ENCODE peak calls at places on chromosomes 2 and 18, in seven cellular contexts. O is GM23248, V is neural progenitor cell, W is GM23338, I is HCT116, Y is PC-3, G is MM.1S. K is an unnamed sample.

GRCh38 chr2:69380072-69380917 is 6.7 kb downstream of the GFPT1 start:
- DNase-seq in O (peak), I (no peak), G (no peak), V (no peak), W (no peak), Y (no peak), K (no peak)

GRCh38 chr18:45503988-45504387 is 111.3 kb upstream of the SLC14A2 start:
- DNase-seq in I (no peak), V (no peak), O (no peak), Y (no peak), G (no peak), W (no peak), K (no peak)

GRCh38 chr2:143083636-143084035 is 45.6 kb upstream of the ARHGAP15 start:
- DNase-seq in V (no peak), O (peak), Y (peak), W (no peak), I (no peak), G (peak), K (no peak)

GRCh38 chr18:22254088-22254487 is 84.7 kb downstream of the GATA6 start:
- DNase-seq in I (no peak), Y (no peak), G (no peak), V (no peak), W (no peak), O (no peak), K (no peak)

GRCh38 chr18:10247402-10248117 is 206.9 kb upstream of the APCDD1 start:
- DNase-seq in V (no peak), G (no peak), Y (no peak), W (peak), O (no peak), I (no peak), K (no peak)

GRCh38 chr18:2515408-2515807 is 55.9 kb downstream of the METTL4 start:
- DNase-seq in W (no peak), V (no peak), G (no peak), O (peak), Y (peak), I (peak), K (no peak)

GRCh38 chr2:10425656-10426055 is 22.5 kb downstream of the ODC1 start:
- DNase-seq in G (no peak), V (no peak), O (no peak), Y (no peak), W (no peak), I (no peak), K (no peak)

GRCh38 chr2:237571551-237571950 is 5.2 kb downstream of the PRLH start:
- DNase-seq in Y (no peak), W (no peak), O (no peak), G (no peak), I (no peak), V (no peak), K (no peak)

GRCh38 chr2:119204525-119204924 is 19.1 kb upstream of the STEAP3 start:
- DNase-seq in I (no peak), Y (no peak), V (no peak), G (no peak), O (no peak), W (no peak), K (no peak)

GRCh38 chr2:171345971-171346722 is 87.6 kb downstream of the METTL8 start:
- DNase-seq in Y (peak), G (no peak), O (no peak), V (no peak), I (no peak), W (no peak), K (no peak)

GRCh38 chr18:26432651-26433424 is 115.5 kb downstream of the KCTD1 start:
- DNase-seq in O (no peak), V (no peak), W (no peak), I (no peak), G (no peak), Y (no peak), K (no peak)

GRCh38 chr2:240581811-240582210 is 4.7 kb upstream of the CAPN10 start:
- DNase-seq in Y (peak), O (no peak), I (no peak), G (no peak), W (no peak), V (no peak), K (no peak)

GRCh38 chr2:112147382-112147781 is 9.2 kb downstream of the FBLN7 start:
- DNase-seq in Y (no peak), G (no peak), W (no peak), V (no peak), I (no peak), O (peak), K (no peak)

GRCh38 chr2:207385903-207386302 is 143.9 kb upstream of the CREB1 start:
- DNase-seq in I (no peak), G (no peak), Y (peak), W (no peak), V (no peak), O (peak), K (no peak)

DNA sequence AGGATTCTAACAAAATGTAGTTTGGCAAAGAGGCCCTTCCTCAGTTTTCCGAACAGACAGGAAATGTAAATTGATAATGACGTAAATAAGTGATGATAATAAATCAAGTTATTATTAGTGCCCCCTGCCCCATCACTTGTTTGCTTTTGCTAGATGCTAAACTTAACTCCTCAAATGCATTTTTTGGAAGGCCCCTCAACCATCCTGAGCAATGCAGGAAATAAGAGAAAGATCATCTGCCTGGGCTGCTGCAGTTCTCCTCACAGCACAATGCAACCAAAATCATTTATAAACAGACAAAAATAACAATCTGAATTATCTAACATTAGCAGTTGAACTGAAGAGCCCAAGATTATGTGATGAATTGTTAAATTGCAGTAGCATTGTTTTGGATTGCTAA is 62.6 kb upstream of the PSMD14 start:
- DNase-seq in W (no peak), V (no peak), G (no peak), O (no peak), Y (no peak), I (no peak), K (no peak)
- H3K4me3 ChIP-seq in W (peak), V (peak), G (peak), O (no peak), Y (peak), I (peak), K (no peak)

GRCh38 chr2:205684871-205685313 is 2.6 kb downstream of the NRP2 start:
- DNase-seq in O (no peak), Y (no peak), V (peak), W (peak), G (no peak), I (no peak), K (no peak)

GRCh38 chr2:205683991-205684390 is 1.7 kb downstream of the NRP2 start:
- DNase-seq in G (no peak), Y (no peak), I (no peak), V (no peak), O (no peak), W (no peak), K (no peak)

GRCh38 chr2:205681836-205682238 is 464 bp upstream of the NRP2 start:
- DNase-seq in Y (peak), V (peak), W (peak), I (no peak), O (peak), G (no peak), K (no peak)

GRCh38 chr2:205682239-205683021 is at the start of gene NRP2:
- DNase-seq in W (peak), G (peak), O (peak), I (peak), V (peak), Y (peak), K (peak)

DNA sequence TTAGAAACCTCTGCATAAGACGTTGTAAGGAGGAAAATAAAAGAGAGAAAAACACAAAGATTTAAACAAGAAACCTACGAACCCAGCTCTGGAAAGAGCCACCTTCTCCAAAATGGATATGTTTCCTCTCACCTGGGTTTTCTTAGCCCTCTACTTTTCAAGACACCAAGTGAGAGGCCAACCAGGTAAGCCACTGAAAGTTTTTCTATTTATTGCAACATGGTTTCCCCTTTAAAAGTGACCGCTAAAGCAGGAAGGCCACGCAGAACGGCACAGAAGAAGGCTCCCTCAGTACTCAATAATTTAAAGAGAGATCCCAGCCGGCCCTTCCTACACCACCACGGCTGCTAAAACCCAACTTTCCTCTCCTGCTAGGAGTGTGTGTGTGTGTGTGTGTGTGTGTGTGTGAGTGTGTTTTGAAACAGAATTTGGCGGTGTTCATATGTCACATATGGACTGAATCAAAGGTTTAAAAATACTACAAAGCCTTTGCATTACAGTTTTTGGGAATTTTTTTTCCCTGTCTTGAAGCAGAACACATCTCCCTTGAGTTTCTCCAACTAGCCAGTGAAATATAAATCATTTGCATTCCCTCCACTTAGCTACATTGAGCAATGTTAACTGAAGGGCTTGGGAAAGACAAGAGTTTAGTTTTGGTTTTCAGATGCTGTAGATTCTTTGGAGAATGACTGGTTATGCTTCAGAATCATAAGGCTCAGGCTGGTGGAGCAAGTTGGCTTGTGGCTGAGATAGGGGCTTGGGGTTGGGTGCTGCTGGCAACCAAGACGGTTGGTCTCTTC is 1.1 kb downstream of the NRP2 start:
- DNase-seq in I (no peak), Y (peak), O (peak), G (no peak), W (no peak), V (no peak), K (no peak)
- TF ChIP-seq EZH2 in I (no peak), Y (no peak), O (no peak), G (no peak), W (no peak), V (no peak), K (no peak)

DNA sequence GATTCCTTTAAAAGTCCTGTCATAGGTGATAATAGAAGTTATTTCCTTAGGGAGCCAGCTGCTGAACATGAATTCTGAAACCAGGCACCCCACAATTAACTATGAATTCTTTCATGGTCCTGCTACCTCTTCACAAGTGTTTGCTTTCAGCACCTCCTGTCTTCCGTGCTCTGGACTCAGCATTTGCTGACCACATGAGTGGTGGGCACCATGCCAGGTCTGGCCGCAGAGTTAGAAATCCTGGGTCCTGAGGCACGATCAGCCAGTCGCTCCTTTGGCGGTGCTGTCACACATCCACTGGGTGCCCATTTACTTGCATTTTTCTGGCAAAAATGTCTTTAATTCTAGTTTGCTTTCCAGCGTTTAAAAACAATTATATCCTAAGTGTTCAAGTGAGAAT is 196.3 kb upstream of the PXDN start:
- DNase-seq in Y (no peak), V (no peak), I (no peak), G (no peak), O (no peak), W (no peak), K (no peak)
- TF ChIP-seq EZH2phosphoT487 in Y (no peak), V (no peak), I (no peak), G (no peak), O (no peak), W (no peak), K (no peak)

GRCh38 chr18:77058186-77058847 is 74.3 kb downstream of the MBP start:
- DNase-seq in I (no peak), Y (no peak), O (no peak), V (no peak), G (no peak), W (no peak), K (no peak)
- H3K4me3 ChIP-seq in I (no peak), Y (no peak), O (no peak), V (no peak), G (no peak), W (no peak), K (no peak)

GRCh38 chr18:24265502-24266064 is 126.7 kb downstream of the CABYR start:
- DNase-seq in V (no peak), I (no peak), W (no peak), G (no peak), Y (no peak), O (no peak), K (no peak)

GRCh38 chr18:24263078-24263477 is 124.2 kb downstream of the CABYR start:
- DNase-seq in G (no peak), O (no peak), Y (no peak), W (no peak), V (no peak), I (no peak), K (no peak)

GRCh38 chr18:24259869-24260662 is 121.2 kb downstream of the CABYR start:
- DNase-seq in W (no peak), O (no peak), V (no peak), Y (peak), G (no peak), I (no peak), K (no peak)

GRCh38 chr18:24266124-24266523 is 127.3 kb downstream of the CABYR start:
- DNase-seq in I (no peak), W (no peak), V (no peak), Y (no peak), G (no peak), O (no peak), K (no peak)

DNA sequence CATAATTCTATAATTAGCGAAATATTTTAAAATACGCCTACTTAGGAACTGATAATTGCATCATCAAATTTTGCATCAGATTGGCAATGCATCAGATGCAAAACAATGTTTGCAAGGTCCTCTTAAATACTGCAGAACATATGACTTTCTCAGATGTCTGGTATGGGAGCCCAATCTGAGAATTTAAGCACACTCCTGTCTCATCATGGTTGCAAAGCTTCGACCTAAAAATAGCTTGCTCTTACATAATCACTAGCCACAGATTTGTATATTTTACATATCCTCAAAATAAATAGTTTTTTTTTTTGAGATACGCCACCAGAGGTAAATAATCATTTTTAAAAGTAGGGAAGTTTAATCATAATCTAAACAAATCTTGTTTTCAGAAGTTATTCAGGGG is 123.2 kb downstream of the CABYR start:
- DNase-seq in I (no peak), O (no peak), G (no peak), Y (no peak), V (no peak), W (no peak), K (no peak)
- TF ChIP-seq EZH2 in I (no peak), O (no peak), G (no peak), Y (no peak), V (no peak), W (no peak), K (no peak)

GRCh38 chr2:158403237-158403636 is 53.3 kb downstream of the CCDC148 start:
- DNase-seq in I (no peak), G (peak), W (no peak), O (no peak), V (no peak), Y (no peak), K (no peak)
- TF ChIP-seq EZH2phosphoT487 in I (no peak), G (no peak), W (no peak), O (no peak), V (no peak), Y (no peak), K (no peak)

GRCh38 chr18:35075132-35075531 is 33.9 kb downstream of the MAPRE2 start:
- DNase-seq in O (no peak), W (no peak), V (no peak), G (no peak), I (no peak), Y (no peak), K (no peak)

GRCh38 chr18:35074581-35074980 is 33.4 kb downstream of the MAPRE2 start:
- DNase-seq in V (no peak), I (no peak), W (no peak), O (no peak), G (no peak), Y (no peak), K (no peak)

GRCh38 chr18:35077937-35078336 is 36.7 kb downstream of the MAPRE2 start:
- DNase-seq in O (no peak), W (no peak), I (no peak), G (no peak), Y (no peak), V (no peak), K (no peak)

GRCh38 chr18:35076556-35076955 is 35.3 kb downstream of the MAPRE2 start:
- DNase-seq in Y (peak), I (no peak), G (no peak), V (no peak), O (peak), W (no peak), K (no peak)

GRCh38 chr18:35076126-35076525 is 34.9 kb downstream of the MAPRE2 start:
- DNase-seq in V (no peak), W (no peak), G (no peak), I (no peak), Y (no peak), O (no peak), K (no peak)
- H3K4me3 ChIP-seq in V (no peak), W (no peak), G (no peak), I (no peak), Y (no peak), O (no peak), K (no peak)